ENCODE peak calls at places on chromosomes 4 and X, in ten cellular contexts. R, H, A, E, V, X, W, G, O and I are unnamed samples.

GRCh38 chrX:51614353-51614752 is 4.4 kb downstream of the CENPVL3 start:
- DNase-seq in R (no peak), H (no peak), A (peak), E (no peak), V (peak), X (peak), W (no peak), G (no peak), O (no peak), I (no peak)

GRCh38 chr4:23906839-23907238 is 17.0 kb upstream of the PPARGC1A start:
- DNase-seq in R (no peak), H (no peak), A (no peak), E (no peak), V (no peak), X (no peak), W (no peak), G (no peak), O (no peak), I (no peak)

GRCh38 chrX:155389634-155390033 is 7.7 kb downstream of the F8A2 start:
- DNase-seq in R (no peak), H (no peak), A (no peak), E (no peak), V (no peak), X (no peak), W (no peak), G (no peak), O (no peak), I (no peak)

GRCh38 chrX:40176256-40176978 is 78.7 kb upstream of the BCOR start:
- DNase-seq in R (no peak), H (peak), A (no peak), E (peak), V (peak), X (peak), W (peak), G (peak), O (peak), I (peak)

GRCh38 chr4:65653740-65654361 is 16.4 kb downstream of the EPHA5 start:
- DNase-seq in R (no peak), H (no peak), A (no peak), E (no peak), V (no peak), X (no peak), W (no peak), G (no peak), O (no peak), I (no peak)

GRCh38 chr4:56728512-56728911 is 47.4 kb upstream of the HOPX start:
- DNase-seq in R (no peak), H (peak), A (peak), E (peak), V (no peak), X (no peak), W (peak), G (peak), O (peak), I (peak)

GRCh38 chrX:54560411-54560810 is 30.4 kb downstream of the GNL3L start:
- DNase-seq in R (no peak), H (no peak), A (no peak), E (no peak), V (no peak), X (no peak), W (no peak), G (no peak), O (no peak), I (no peak)

GRCh38 chrX:123959281-123960063 is 2.0 kb upstream of the STAG2 start:
- DNase-seq in R (peak), H (peak), A (no peak), E (peak), V (peak), X (peak), W (peak), G (peak), O (peak), I (peak)

GRCh38 chrX:40063555-40063954 is 34.2 kb downstream of the BCOR start:
- DNase-seq in R (no peak), H (no peak), A (no peak), E (no peak), V (no peak), X (no peak), W (no peak), G (no peak), O (no peak), I (no peak)

GRCh38 chr4:154877110-154877760 is 96.2 kb downstream of the RBM46 start:
- DNase-seq in R (no peak), H (no peak), A (peak), E (no peak), V (peak), X (no peak), W (no peak), G (no peak), O (no peak), I (no peak)

GRCh38 chrX:77174680-77175336 is 272.4 kb upstream of the FGF16 start:
- DNase-seq in R (no peak), H (no peak), A (no peak), E (no peak), V (no peak), X (no peak), W (no peak), G (no peak), O (no peak), I (no peak)

GRCh38 chr4:135354876-135355275 is 1153.3 kb upstream of the PABPC4L start:
- DNase-seq in R (no peak), H (no peak), A (peak), E (no peak), V (no peak), X (no peak), W (no peak), G (no peak), O (no peak), I (no peak)

DNA sequence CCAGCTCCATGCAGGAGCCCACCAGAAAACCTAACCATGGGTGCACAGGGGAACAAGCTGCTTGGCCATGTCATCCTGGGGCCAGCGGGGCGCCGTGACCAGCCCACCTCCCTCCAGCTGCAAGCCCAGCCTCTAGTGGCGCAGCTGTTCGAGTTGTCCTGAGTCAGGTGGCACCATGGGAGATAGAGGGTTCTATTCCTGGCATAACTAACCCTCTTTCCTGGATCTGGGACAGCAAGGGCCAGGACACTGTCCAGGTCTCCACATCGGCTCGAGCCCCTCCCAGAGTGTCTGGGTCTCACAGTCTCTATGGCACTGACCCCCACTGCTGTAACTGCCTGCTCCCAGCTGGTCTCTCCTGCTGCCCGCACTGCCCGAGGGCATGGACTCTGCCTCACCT is 16.7 kb downstream of the ABLIM2 start:
- DNase-seq in R (no peak), H (peak), A (no peak), E (no peak), V (no peak), X (no peak), W (no peak), G (no peak), O (no peak), I (no peak)
- TF ChIP-seq POLR2A in R (no peak), H (no peak), A (no peak), E (no peak), V (no peak), X (no peak), W (no peak), G (no peak), O (no peak), I (no peak)

GRCh38 chr4:2413821-2414610 is 4.4 kb downstream of the ZFYVE28 start:
- DNase-seq in R (no peak), H (no peak), A (no peak), E (peak), V (no peak), X (no peak), W (no peak), G (peak), O (peak), I (no peak)

GRCh38 chr4:2411786-2412510 is 6.5 kb downstream of the ZFYVE28 start:
- DNase-seq in R (no peak), H (no peak), A (no peak), E (no peak), V (no peak), X (no peak), W (no peak), G (no peak), O (no peak), I (no peak)

GRCh38 chr4:2412534-2412884 is 5.9 kb downstream of the ZFYVE28 start:
- DNase-seq in R (no peak), H (no peak), A (no peak), E (peak), V (peak), X (no peak), W (no peak), G (no peak), O (peak), I (no peak)

GRCh38 chr4:2415213-2415612 is 3.2 kb downstream of the ZFYVE28 start:
- DNase-seq in R (no peak), H (no peak), A (no peak), E (no peak), V (no peak), X (no peak), W (no peak), G (no peak), O (no peak), I (no peak)

GRCh38 chr4:2412885-2413716 is 5.3 kb downstream of the ZFYVE28 start:
- DNase-seq in R (peak), H (peak), A (peak), E (peak), V (peak), X (peak), W (no peak), G (peak), O (peak), I (peak)
- TF ChIP-seq POLR2A in R (no peak), H (no peak), A (no peak), E (peak), V (peak), X (peak), W (peak), G (no peak), O (no peak), I (peak)

DNA sequence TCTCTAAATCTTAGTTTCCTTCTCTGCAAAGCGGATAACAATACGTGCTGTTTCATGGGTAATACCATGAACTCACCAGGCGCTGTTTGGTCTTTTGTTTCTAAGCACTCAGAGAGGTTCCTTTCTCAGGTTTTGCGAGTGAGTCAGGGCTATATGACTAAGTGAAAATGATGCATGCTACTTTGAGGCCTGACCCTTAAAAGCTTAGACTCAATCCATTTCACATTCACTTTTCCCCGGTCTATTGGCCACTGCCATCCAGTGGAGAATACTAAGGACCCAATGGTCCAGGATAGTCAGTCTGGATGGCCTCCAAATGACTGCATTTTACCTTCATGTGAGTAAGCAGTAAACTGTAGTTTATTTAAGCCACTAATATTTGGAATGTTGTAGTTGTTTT is 400.8 kb upstream of the SLIT2 start:
- DNase-seq in R (no peak), H (no peak), A (peak), E (no peak), V (no peak), X (no peak), W (no peak), G (no peak), O (no peak), I (no peak)
- TF ChIP-seq POLR2A in R (no peak), H (no peak), A (no peak), E (no peak), V (no peak), X (no peak), W (no peak), G (no peak), O (no peak), I (no peak)

DNA sequence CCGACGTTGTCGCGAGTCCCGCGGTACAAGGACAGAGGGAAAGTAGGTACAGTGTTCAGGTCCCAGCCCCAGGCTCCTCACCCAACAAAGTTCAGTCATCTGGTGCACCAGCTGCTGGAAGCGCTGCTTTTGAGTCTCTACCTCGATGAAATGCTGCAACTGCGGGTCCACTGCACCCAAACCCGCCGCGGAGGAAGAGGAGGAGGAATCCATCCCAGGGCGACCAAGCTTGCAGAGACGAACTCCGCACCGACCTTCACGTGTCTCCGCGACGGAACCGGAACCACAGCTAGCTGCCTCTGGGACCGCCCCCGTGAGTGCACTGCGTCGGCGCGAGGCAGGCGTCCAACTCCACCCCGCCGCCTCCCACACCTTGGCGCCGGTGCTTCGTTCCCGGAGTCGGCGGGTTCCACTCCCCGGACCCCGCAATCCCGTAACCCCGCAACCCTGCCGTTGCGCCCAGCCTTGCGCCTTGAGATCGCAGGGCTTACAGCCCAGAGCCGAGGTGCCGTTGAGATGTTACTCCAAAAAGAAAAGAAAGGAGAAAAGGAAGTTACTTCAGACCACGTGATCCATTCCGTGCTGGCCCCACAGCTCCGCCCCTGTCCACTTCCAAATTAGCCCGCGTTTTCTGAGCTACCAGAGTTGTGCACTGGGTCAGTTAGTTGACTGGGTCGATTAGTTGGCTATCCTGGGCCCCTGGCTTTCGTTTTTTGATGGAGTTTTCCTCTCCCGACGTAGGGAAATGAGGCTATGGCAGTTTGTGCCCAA is at the start of gene TIMM8A:
- DNase-seq in R (peak), H (peak), A (peak), E (peak), V (peak), X (peak), W (peak), G (peak), O (peak), I (peak)
- TF ChIP-seq POLR2A in R (peak), H (no peak), A (peak), E (peak), V (peak), X (peak), W (peak), G (no peak), O (no peak), I (no peak)

DNA sequence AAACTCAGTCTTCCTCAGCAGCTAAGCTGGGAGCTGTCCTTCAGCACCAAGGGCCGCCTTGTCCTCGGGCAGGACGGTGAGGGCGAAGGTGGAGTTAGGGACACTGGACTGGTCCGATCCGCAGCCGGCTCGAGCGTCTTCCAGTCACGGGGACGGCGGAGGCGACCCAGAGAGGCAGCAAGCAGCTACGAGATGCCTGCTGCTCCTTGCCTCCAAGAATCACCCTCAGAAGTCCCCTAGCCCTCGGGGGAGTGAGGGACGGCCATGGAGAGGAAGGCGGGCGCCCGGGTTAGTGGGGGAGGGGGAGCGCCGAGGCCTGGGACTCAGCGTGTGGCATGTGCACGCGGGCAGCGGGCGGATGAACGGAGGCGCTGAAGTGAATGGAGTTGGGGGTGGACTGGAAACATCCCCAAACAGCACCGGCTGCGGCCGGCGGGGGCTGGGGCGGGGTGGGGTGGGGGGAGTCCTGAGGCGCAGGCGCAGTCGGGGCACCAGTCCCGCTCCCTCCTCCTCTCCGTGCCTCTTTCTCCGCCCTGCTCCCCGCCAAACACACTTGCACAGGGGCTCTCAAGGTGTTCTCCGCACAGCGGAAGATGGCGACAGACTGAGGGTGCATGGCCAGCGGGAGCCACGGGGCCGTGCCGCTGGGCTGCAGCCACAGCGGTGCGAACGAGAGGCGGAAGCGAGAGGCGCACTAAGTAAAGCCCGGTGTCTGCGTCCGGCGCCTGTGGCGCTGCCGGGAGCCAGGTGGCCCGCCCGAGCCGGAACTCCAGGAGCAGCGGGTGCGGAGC is at the start of gene NALF2:
- DNase-seq in R (no peak), H (peak), A (peak), E (peak), V (peak), X (peak), W (peak), G (no peak), O (peak), I (peak)
- TF ChIP-seq POLR2A in R (no peak), H (no peak), A (no peak), E (no peak), V (no peak), X (peak), W (no peak), G (no peak), O (no peak), I (no peak)

DNA sequence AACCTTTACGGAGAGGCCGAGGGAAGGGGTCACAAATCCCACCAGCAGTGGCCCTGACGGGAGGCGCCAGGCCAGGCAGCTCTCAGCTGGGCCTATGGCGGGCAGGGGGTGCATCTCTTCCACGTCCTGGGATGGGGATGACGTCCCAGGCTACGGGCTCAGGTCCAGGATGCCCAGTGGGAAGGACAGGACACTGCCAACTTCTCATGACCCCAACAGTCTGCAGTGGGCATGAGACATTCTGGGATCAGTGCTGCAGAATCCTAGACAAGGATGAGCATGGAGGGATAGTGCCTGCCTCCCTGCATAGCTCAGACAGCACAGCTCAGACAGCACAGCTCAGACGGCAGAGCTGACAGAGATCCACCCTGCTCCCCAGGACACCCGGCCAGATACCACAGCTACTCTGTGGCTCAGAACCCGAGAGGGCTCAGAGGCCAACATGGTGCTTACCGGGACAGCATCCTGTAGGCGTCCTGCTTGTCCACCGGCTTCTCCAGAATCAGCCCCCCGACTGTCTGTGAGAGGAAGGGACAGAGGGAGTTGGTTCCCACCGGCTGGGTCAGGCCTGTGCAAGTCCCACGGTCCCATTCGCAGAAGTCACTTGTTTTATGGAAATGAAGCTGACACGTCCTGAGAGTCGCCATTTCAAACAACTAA is 17.3 kb downstream of the ASMTL start:
- DNase-seq in R (no peak), H (no peak), A (no peak), E (peak), V (no peak), X (no peak), W (no peak), G (peak), O (no peak), I (no peak)
- TF ChIP-seq POLR2A in R (no peak), H (no peak), A (no peak), E (no peak), V (no peak), X (no peak), W (no peak), G (no peak), O (no peak), I (no peak)

DNA sequence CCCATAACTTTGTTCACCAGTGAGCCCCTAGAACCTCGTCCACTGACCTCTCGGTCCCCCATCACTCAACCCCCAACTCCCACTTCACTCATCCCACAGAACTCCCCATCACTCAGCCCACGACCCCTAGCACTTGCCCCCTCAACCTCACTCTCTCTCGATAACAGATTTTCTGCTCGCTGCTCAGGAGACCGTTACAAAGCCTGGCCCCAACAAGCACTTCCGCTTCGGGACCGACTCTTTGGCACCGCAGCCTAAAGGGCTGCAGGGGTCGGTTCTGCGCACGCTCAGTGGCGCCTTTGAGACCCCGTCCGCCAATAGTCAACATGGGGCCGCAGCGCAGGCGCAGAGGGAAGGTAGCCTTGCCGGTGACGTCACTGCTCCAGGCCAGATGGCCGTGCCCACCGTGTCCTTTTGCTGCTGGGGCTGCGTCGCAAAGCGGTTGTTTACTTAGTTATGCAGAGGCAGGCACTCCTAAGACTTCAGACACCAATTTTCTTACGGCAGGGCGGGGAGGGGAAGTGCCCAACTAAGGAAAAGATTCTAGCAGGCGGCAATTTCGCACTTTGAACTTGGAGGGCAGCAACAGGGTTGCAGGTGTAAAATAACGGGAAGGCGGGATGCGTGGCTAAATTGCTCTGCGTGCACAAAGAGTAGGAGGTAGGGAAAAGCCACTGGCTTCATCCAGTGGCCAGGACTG is at the start of gene ZNF182:
- DNase-seq in R (peak), H (peak), A (peak), E (peak), V (peak), X (peak), W (peak), G (peak), O (peak), I (peak)
- TF ChIP-seq POLR2A in R (peak), H (no peak), A (peak), E (peak), V (peak), X (peak), W (peak), G (no peak), O (no peak), I (peak)

DNA sequence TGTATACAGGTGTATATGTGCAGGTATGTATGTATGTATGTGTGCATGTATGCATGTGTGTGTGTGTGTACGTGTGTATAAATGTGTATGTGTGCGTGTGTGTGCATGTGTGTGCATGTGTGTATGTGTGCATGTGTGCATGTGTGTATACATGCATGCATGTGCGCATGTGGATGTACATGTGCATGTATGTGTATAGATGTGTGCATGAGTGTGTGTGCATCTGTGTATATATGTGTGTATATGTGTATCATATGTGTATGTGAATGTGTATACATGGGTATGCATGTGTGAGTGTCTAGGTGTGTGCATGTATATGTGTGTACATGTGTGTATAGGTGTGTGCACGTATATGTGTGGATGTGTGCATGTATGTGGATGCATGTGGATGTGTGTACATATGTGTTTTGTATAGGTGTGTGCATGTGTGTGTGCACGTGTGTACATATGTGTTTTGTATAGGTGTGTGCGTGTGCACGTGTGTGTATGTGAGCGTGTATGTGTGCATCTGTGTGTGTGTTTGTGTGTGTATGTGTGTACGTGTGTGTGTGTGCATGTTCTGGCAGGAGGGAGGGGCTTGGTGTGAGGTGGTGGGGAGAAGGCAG is 6.0 kb downstream of the BGN start:
- DNase-seq in R (no peak), H (no peak), A (no peak), E (no peak), V (no peak), X (no peak), W (no peak), G (no peak), O (no peak), I (no peak)
- TF ChIP-seq POLR2A in R (no peak), H (no peak), A (no peak), E (no peak), V (no peak), X (no peak), W (no peak), G (no peak), O (no peak), I (no peak)